ENCODE peak calls at places on chromosomes 12 and 14, in six cellular contexts. N is K562, E is sigmoid colon, S is transverse colon, D is suprapubic skin, B is HCT116. T is an unnamed sample.

GRCh38 chr12:112904571-112904970 is 2.2 kb upstream of the OAS1 start:
- DNase-seq in N (no peak), E (no peak), S (no peak), D (no peak), B (no peak), T (no peak)

GRCh38 chr12:14111230-14111865 is 129.9 kb upstream of the GRIN2B start:
- DNase-seq in N (no peak), E (no peak), S (no peak), D (no peak), B (peak; percentile 31), T (no peak)

GRCh38 chr12:25725874-25726273 is 172.8 kb upstream of the LMNTD1 start:
- DNase-seq in N (no peak), E (no peak), S (no peak), D (no peak), B (no peak), T (no peak)

GRCh38 chr12:43009307-43009706 is 419.8 kb upstream of the PRICKLE1 start:
- DNase-seq in N (no peak), E (no peak), S (no peak), D (no peak), B (no peak), T (no peak)

GRCh38 chr14:94000267-94000666 is 3.2 kb downstream of the CCDC197 start:
- DNase-seq in N (no peak), E (no peak), S (no peak), D (no peak), B (no peak), T (no peak)

GRCh38 chr14:57389646-57390036 is 745 bp upstream of the NAA30 start:
- DNase-seq in N (peak; percentile 5), E (no peak), S (peak; percentile 13), D (no peak), B (no peak), T (peak; percentile 7)

GRCh38 chr12:27905285-27906126 is 67.0 kb downstream of the PTHLH start:
- DNase-seq in N (no peak), E (no peak), S (no peak), D (no peak), B (no peak), T (no peak)

GRCh38 chr12:71730936-71731335 is 23.7 kb upstream of the RAB21 start:
- DNase-seq in N (no peak), E (no peak), S (no peak), D (no peak), B (no peak), T (no peak)

GRCh38 chr12:25256005-25256404 is 5.3 kb upstream of the KRAS start:
- DNase-seq in N (no peak), E (no peak), S (no peak), D (no peak), B (no peak), T (no peak)

GRCh38 chr12:18703916-18704315 is 33.9 kb downstream of the PLCZ1 start:
- DNase-seq in N (no peak), E (no peak), S (no peak), D (no peak), B (no peak), T (no peak)

GRCh38 chr14:103386632-103387329 is 1.6 kb downstream of the MARK3 start:
- DNase-seq in N (no peak), E (no peak), S (no peak), D (no peak), B (no peak), T (no peak)

GRCh38 chr12:24991209-24992049 is 42.5 kb upstream of the BCAT1 start:
- DNase-seq in N (peak; percentile 47), E (no peak), S (no peak), D (no peak), B (peak; percentile 39), T (peak; percentile 30)

GRCh38 chr14:27727371-27727770 is 1039.2 kb upstream of the FOXG1 start:
- DNase-seq in N (no peak), E (no peak), S (no peak), D (no peak), B (no peak), T (no peak)

GRCh38 chr14:104395941-104396681 is 183.5 kb upstream of the C14orf180 start:
- DNase-seq in N (no peak), E (no peak), S (no peak), D (peak; percentile 71), B (no peak), T (no peak)

GRCh38 chr12:128531153-128531552 is 264.2 kb downstream of the TMEM132C start:
- DNase-seq in N (no peak), E (no peak), S (no peak), D (no peak), B (no peak), T (no peak)

GRCh38 chr14:31286456-31287293 is 79.1 kb upstream of the HECTD1 start:
- DNase-seq in N (no peak), E (no peak), S (no peak), D (no peak), B (peak; percentile 50), T (no peak)

GRCh38 chr12:79689477-79690155 is 1.1 kb downstream of the PAWR start:
- DNase-seq in N (no peak), E (no peak), S (peak; percentile 48), D (no peak), B (no peak), T (peak; percentile 67)

GRCh38 chr14:99548285-99548684 is 55.7 kb downstream of the CCDC85C start:
- DNase-seq in N (no peak), E (peak; percentile 90), S (no peak), D (no peak), B (no peak), T (no peak)

GRCh38 chr12:76413121-76413520 is 64.9 kb upstream of the BBS10 start:
- DNase-seq in N (no peak), E (no peak), S (no peak), D (no peak), B (no peak), T (no peak)

GRCh38 chr12:84497819-84498218 is 414.8 kb downstream of the SLC6A15 start:
- DNase-seq in N (no peak), E (no peak), S (no peak), D (no peak), B (peak; percentile 16), T (no peak)

GRCh38 chr12:132053338-132054330 is 90.5 kb downstream of the DDX51 start:
- DNase-seq in N (no peak), E (no peak), S (no peak), D (no peak), B (no peak), T (no peak)

GRCh38 chr14:36580856-36581831 is 1.3 kb downstream of the NKX2-8 start:
- DNase-seq in N (no peak), E (no peak), S (no peak), D (no peak), B (no peak), T (peak; percentile 28)

GRCh38 chr14:74985806-74986205 is 16.9 kb upstream of the EIF2B2 start:
- DNase-seq in N (no peak), E (no peak), S (no peak), D (no peak), B (no peak), T (no peak)

GRCh38 chr12:64931981-64932380 is 107.5 kb downstream of the TBC1D30 start:
- DNase-seq in N (no peak), E (no peak), S (no peak), D (no peak), B (no peak), T (no peak)

GRCh38 chr12:86050010-86050409 is 175.9 kb downstream of the NTS start:
- DNase-seq in N (no peak), E (no peak), S (no peak), D (no peak), B (no peak), T (no peak)

GRCh38 chr12:80268924-80269749 is 169.8 kb downstream of the OTOGL start:
- DNase-seq in N (no peak), E (no peak), S (no peak), D (no peak), B (peak; percentile 54), T (no peak)

GRCh38 chr14:40841886-40842285 is 764.8 kb upstream of the LRFN5 start:
- DNase-seq in N (no peak), E (no peak), S (no peak), D (no peak), B (no peak), T (no peak)

GRCh38 chr14:40842816-40843215 is 763.9 kb upstream of the LRFN5 start:
- DNase-seq in N (no peak), E (no peak), S (no peak), D (no peak), B (no peak), T (no peak)

GRCh38 chr14:40838601-40839000 is 768.1 kb upstream of the LRFN5 start:
- DNase-seq in N (no peak), E (no peak), S (no peak), D (no peak), B (no peak), T (no peak)
- TF ChIP-seq POLR2AphosphoS5 in N (no peak), E (no peak), S (no peak), D (no peak), B (no peak), T (no peak)

GRCh38 chr14:90676859-90677258 is 139.4 kb downstream of the TTC7B start:
- DNase-seq in N (no peak), E (peak; percentile 91), S (no peak), D (no peak), B (no peak), T (no peak)
- H3K4me1 ChIP-seq in N (no peaks in the 10 kb centered on the region), E (peaks cover 58% of the 10 kb centered on the region), S (no peaks in the 10 kb centered on the region), D (peaks cover 22% of the 10 kb centered on the region), B (peaks cover 8% of the 10 kb centered on the region), T (no peaks in the 10 kb centered on the region)

DNA sequence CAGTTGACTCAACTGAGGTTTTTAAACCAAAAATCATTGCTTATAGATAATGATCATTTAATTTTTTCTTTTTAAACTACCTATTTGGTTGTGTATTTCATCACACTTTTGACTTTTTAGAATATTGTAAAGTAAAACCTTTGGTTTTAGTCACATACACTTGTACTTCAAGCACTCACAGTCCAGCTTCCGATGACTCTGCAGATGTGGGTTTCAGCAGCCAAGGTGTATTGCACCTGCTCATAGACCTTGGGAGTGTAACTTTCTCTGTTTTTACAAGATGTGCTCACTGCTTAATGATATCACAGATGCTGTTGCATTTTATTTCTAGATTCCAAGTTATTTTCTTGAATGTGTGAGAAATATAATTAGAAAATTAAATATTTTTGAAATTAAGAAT is 188.3 kb upstream of the SLC38A2 start:
- DNase-seq in N (no peak), E (no peak), S (no peak), D (no peak), B (no peak), T (no peak)
- TF ChIP-seq POLR2A in N (no peak), E (no peak), S (no peak), D (no peak), B (no peak), T (no peak)

DNA sequence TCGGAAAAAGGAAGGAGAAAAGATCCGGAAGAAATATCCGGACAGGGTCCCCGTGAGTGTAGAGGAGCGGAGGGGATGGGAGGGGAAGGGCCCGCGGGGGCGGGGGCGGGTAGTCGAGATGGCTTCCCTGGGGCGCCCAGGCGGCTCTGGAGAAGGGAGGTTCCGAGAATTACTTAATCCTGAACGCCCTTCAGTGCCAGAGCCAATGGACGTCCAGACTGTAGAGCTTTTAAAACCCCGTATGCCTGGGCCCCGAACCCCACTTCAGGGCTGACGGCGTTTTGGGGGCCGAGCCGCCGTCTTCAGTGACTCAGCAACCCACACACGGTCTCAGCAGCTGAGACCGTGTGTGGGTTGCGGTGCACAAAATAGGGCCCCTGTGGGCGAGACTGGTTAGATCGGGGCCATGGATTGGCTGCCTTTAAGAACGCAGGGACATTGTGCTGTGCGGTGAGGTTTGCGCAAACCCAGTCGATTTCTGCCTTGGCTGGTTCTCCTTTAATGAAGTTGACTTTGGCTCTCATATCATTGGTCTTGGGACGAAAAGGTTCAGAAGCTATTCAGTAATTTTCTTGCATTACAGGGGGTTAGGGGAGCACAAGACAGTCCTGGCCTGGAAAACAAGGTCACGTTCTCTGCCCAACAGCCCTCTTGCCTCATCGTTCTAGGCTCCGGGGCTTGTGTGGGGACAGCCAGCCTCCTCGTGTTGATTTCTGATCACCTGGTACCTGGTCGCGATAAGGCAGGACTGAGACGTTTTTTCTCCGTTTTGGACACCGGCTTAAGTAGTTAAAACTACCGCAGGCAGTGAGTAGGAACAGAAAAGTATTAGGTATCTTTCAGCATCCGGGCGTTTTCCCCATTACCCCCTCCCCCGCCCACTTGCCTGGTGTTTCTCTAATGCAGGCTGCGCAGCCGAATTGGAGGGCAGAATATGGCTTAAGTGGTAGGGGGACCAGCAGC is 772 bp downstream of the GABARAPL1 start:
- DNase-seq in N (peak; percentile 72), E (peak; percentile 93), S (peak; percentile 75), D (peak; percentile 93), B (peak; percentile 48), T (peak; percentile 70)
- TF ChIP-seq POLR2AphosphoS5 in N (peak; percentile 38), E (peak; percentile 49), S (peak; percentile 69), D (peak; percentile 51), B (peak; percentile 10), T (peak; percentile 57)

T was measured in prostate gland.